ENCODE peak calls at places on chromosomes 13 and 19, in nine cellular contexts. B is Peyer's patch, X is IMR-90, M is body of pancreas, K is tibial nerve, A is thyroid gland, F is psoas muscle, P is transverse colon, J is fibroblast of mammary gland. E is an unnamed sample.

GRCh38 chr13:38933786-38934185 is 56.8 kb downstream of the STOML3 start:
- DNase-seq in B (no peak), X (no peak), M (no peak), K (no peak), A (no peak), F (no peak), P (no peak), J (no peak), E (no peak)

GRCh38 chr19:6429419-6430221 is 3.9 kb downstream of the SLC25A41 start:
- DNase-seq in B (no peak), X (no peak), M (no peak), K (no peak), A (no peak), F (no peak), P (no peak), J (no peak), E (no peak)

GRCh38 chr13:84985860-84986259 is 813.4 kb downstream of the SLITRK6 start:
- DNase-seq in B (no peak), X (no peak), M (no peak), K (no peak), A (no peak), F (no peak), P (no peak), J (no peak), E (no peak)

GRCh38 chr19:52981329-52981728 is 18.6 kb upstream of the ZNF816 start:
- DNase-seq in B (no peak), X (no peak), M (no peak), K (no peak), A (no peak), F (no peak), P (no peak), J (no peak), E (no peak)

GRCh38 chr19:29217591-29217990 is 4.6 kb upstream of the UQCRFS1 start:
- DNase-seq in B (no peak), X (no peak), M (no peak), K (no peak), A (no peak), F (no peak), P (no peak), J (no peak), E (no peak)

GRCh38 chr19:6772028-6772865 is at the start of gene VAV1:
- DNase-seq in B (peak), X (no peak), M (no peak), K (no peak), A (peak), F (peak), P (peak), J (no peak), E (peak)

GRCh38 chr13:64459778-64460177 is 2770.4 kb downstream of the PCDH9 start:
- DNase-seq in B (no peak), X (no peak), M (no peak), K (no peak), A (no peak), F (no peak), P (no peak), J (no peak), E (no peak)

GRCh38 chr19:17671906-17672305 is 16.2 kb downstream of the UNC13A start:
- DNase-seq in B (no peak), X (peak), M (no peak), K (no peak), A (no peak), F (no peak), P (no peak), J (peak), E (no peak)

GRCh38 chr19:54319049-54319448 is 6.1 kb upstream of the LILRA5 start:
- DNase-seq in B (no peak), X (no peak), M (no peak), K (no peak), A (no peak), F (no peak), P (no peak), J (no peak), E (no peak)

GRCh38 chr19:18415177-18415867 is 3.9 kb upstream of the SSBP4 start:
- DNase-seq in B (no peak), X (peak), M (no peak), K (peak), A (no peak), F (peak), P (peak), J (peak), E (peak)

GRCh38 chr19:42596391-42597071 is 1.8 kb upstream of the CEACAM8 start:
- DNase-seq in B (peak), X (no peak), M (peak), K (no peak), A (peak), F (no peak), P (peak), J (peak), E (peak)

GRCh38 chr19:44653977-44654784 is 10.5 kb downstream of the PVR start:
- DNase-seq in B (peak), X (peak), M (peak), K (peak), A (peak), F (peak), P (peak), J (peak), E (peak)

GRCh38 chr19:29482855-29483640 is 42.7 kb upstream of the VSTM2B start:
- DNase-seq in B (no peak), X (no peak), M (no peak), K (no peak), A (no peak), F (no peak), P (no peak), J (no peak), E (no peak)

GRCh38 chr19:35154535-35155406 is at the start of gene FXYD5:
- DNase-seq in B (peak), X (peak), M (peak), K (no peak), A (peak), F (peak), P (peak), J (peak), E (peak)

GRCh38 chr19:33124207-33125098 is 7.5 kb upstream of the WDR88 start:
- DNase-seq in B (no peak), X (no peak), M (no peak), K (no peak), A (no peak), F (no peak), P (no peak), J (no peak), E (no peak)

GRCh38 chr19:610801-611505 is 21.3 kb downstream of the HCN2 start:
- DNase-seq in B (peak), X (peak), M (no peak), K (peak), A (no peak), F (peak), P (peak), J (peak), E (peak)
- H3K4me3 ChIP-seq in B (peak), X (no peak), M (no peak), K (peak), A (no peak), F (peak), P (peak), J (no peak), E (no peak)

DNA sequence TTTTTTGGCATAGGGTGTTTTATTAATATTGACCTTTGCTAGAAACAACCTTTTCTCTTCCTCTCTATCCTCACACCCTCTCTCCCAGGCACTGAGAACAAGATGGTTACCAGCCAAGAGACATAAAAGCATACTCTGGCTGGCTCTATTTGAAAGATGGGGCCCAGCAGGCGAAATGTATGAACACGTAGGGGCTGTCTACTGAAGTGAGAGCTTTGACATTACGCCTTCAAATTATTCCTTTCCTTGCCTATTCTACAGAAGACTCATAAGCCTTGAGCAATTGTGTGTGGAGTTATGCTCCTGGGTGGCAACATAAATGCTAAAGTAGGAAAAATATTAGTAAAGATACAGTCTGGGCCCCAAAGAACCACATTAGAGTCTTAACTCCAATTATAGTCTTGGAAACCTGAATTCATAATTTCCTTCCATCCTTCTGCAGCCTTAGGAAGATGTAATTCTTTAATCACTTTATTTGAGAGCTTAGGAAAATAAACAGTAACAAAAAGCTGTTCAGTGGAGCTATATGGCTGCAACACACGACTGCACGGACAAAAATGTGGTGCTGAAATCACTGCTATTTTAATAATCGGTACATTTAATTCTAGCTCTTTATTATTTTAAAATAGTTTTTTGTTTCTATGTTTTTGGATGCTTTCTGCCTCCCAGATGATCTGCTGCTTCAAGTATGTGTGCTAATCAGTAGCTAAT is 122.3 kb upstream of the RNF113B start:
- DNase-seq in B (no peak), X (peak), M (no peak), K (no peak), A (no peak), F (no peak), P (no peak), J (no peak), E (no peak)
- TF ChIP-seq CTCF in B (no peak), X (no peak), M (no peak), K (no peak), A (no peak), F (no peak), P (no peak), J (no peak), E (no peak)

GRCh38 chr13:21476893-21477472 is 17.9 kb upstream of the ZDHHC20 start:
- DNase-seq in B (peak), X (peak), M (peak), K (peak), A (peak), F (peak), P (peak), J (peak), E (peak)

GRCh38 chr13:21483748-21484147 is 24.6 kb upstream of the ZDHHC20 start:
- DNase-seq in B (no peak), X (no peak), M (no peak), K (no peak), A (no peak), F (no peak), P (no peak), J (no peak), E (no peak)

GRCh38 chr13:21481359-21481758 is 22.3 kb upstream of the ZDHHC20 start:
- DNase-seq in B (no peak), X (no peak), M (no peak), K (no peak), A (no peak), F (no peak), P (no peak), J (no peak), E (no peak)

GRCh38 chr13:21475115-21475514 is 16.0 kb upstream of the ZDHHC20 start:
- DNase-seq in B (no peak), X (no peak), M (no peak), K (no peak), A (no peak), F (no peak), P (no peak), J (no peak), E (no peak)

GRCh38 chr13:21478881-21479808 is 20.0 kb upstream of the ZDHHC20 start:
- DNase-seq in B (no peak), X (peak), M (peak), K (no peak), A (peak), F (no peak), P (peak), J (peak), E (no peak)
- H3K4me3 ChIP-seq in B (no peak), X (peak), M (no peak), K (peak), A (no peak), F (peak), P (no peak), J (peak), E (no peak)

GRCh38 chr13:99087130-99087953 is 109.5 kb upstream of the DOCK9 start:
- DNase-seq in B (peak), X (peak), M (peak), K (peak), A (peak), F (peak), P (peak), J (peak), E (peak)
- TF ChIP-seq CTCF in B (peak), X (peak), M (peak), K (no peak), A (no peak), F (no peak), P (peak), J (no peak), E (peak)

DNA sequence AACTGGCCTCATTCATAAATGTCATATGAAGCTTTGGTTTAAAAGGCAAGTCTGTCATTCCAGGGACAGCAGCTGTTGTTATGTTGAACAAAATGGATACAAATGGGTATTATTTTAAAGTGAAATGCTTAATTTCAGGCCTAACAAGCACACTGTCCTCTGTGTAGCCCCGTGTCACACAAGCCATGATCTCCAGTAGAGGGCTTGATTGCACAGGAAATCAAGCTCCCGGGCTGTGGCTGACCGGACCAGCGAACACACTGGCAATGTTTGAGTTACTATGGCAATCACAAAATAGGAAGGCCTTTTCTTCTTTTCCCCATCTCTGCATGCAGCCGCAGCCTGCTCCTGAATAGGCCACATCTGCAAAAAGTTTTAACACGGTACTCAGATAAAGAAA is 64.0 kb upstream of the GSX1 start:
- DNase-seq in B (no peak), X (no peak), M (no peak), K (no peak), A (no peak), F (no peak), P (no peak), J (no peak), E (no peak)
- H3K4me3 ChIP-seq in B (no peak), X (no peak), M (no peak), K (no peak), A (no peak), F (no peak), P (no peak), J (no peak), E (no peak)

GRCh38 chr13:92896842-92897241 is 329.8 kb upstream of the GPC6 start:
- DNase-seq in B (no peak), X (peak), M (no peak), K (no peak), A (no peak), F (no peak), P (no peak), J (peak), E (no peak)
- TF ChIP-seq CTCF in B (no peak), X (no peak), M (no peak), K (no peak), A (no peak), F (no peak), P (no peak), J (no peak), E (no peak)

DNA sequence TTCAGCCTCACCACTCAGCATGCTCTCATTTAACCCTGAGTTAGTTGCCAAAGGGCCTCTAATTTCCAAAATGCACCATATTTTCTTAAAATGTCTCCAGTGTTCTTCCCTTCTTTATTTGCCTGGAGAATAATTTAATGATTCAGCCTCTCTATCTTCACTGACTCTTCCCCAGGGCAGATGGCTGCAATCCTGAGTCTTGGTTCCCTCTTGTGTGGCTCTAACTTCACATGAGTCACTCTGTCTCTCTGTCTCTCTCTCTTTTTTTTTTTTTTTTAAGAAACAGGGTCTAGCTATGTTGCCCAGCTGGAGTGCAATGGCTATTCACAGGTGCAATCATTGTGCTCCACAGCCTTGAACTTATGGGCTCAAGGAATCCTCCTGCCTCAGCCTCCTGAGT is 251.4 kb downstream of the VWA8 start:
- DNase-seq in B (no peak), X (peak), M (no peak), K (no peak), A (no peak), F (no peak), P (no peak), J (peak), E (no peak)
- H3K4me3 ChIP-seq in B (no peak), X (no peak), M (no peak), K (no peak), A (no peak), F (no peak), P (no peak), J (no peak), E (no peak)

GRCh38 chr13:44465318-44465717 is 91.7 kb downstream of the SERP2 start:
- DNase-seq in B (no peak), X (peak), M (no peak), K (no peak), A (no peak), F (no peak), P (no peak), J (peak), E (no peak)

GRCh38 chr13:44458313-44458975 is 84.8 kb downstream of the SERP2 start:
- DNase-seq in B (no peak), X (no peak), M (no peak), K (no peak), A (no peak), F (no peak), P (no peak), J (no peak), E (no peak)

GRCh38 chr13:44459674-44460073 is 86.0 kb downstream of the SERP2 start:
- DNase-seq in B (no peak), X (no peak), M (no peak), K (no peak), A (no peak), F (peak), P (no peak), J (no peak), E (no peak)

GRCh38 chr13:44463759-44464158 is 90.1 kb downstream of the SERP2 start:
- DNase-seq in B (no peak), X (no peak), M (no peak), K (no peak), A (no peak), F (no peak), P (no peak), J (no peak), E (no peak)
- TF ChIP-seq CTCF in B (no peak), X (no peak), M (no peak), K (no peak), A (no peak), F (no peak), P (no peak), J (no peak), E (no peak)